ENCODE peak calls at places on chromosomes 1 and 21, in five cellular contexts. One of them, this sample, is unnamed.

GRCh38 chr21:34606051-34606450 is 8.9 kb downstream of the RCAN1 start:
- DNase-seq in pancreas: no peak
- DNase-seq in HEK293T: no peak
- DNase-seq in T-helper 2 cell: no peak
- DNase-seq in AML-193: no peak
- DNase-seq in this sample: no peak

GRCh38 chr1:15883326-15883725 is 35.8 kb downstream of the SPEN start:
- DNase-seq in pancreas: no peak
- DNase-seq in HEK293T: no peak
- DNase-seq in T-helper 2 cell: no peak
- DNase-seq in AML-193: no peak
- DNase-seq in this sample: no peak

GRCh38 chr1:78547081-78547480 is 56.3 kb downstream of the PTGFR start:
- DNase-seq in pancreas: no peak
- DNase-seq in HEK293T: no peak
- DNase-seq in T-helper 2 cell: no peak
- DNase-seq in AML-193: no peak
- DNase-seq in this sample: no peak

GRCh38 chr1:231420959-231421615 is 1.0 kb downstream of the EGLN1 start:
- DNase-seq in pancreas: peak; percentile 87
- DNase-seq in HEK293T: peak; percentile 37
- DNase-seq in T-helper 2 cell: peak; percentile 16
- DNase-seq in AML-193: no peak
- DNase-seq in this sample: peak; percentile 12

GRCh38 chr1:200048244-200048643 is 20.7 kb downstream of the NR5A2 start:
- DNase-seq in pancreas: no peak
- DNase-seq in HEK293T: no peak
- DNase-seq in T-helper 2 cell: no peak
- DNase-seq in AML-193: no peak
- DNase-seq in this sample: no peak

GRCh38 chr1:45304311-45305081 is 22.2 kb upstream of the HPDL start:
- DNase-seq in pancreas: peak; percentile 67
- DNase-seq in HEK293T: no peak
- DNase-seq in T-helper 2 cell: no peak
- DNase-seq in AML-193: no peak
- DNase-seq in this sample: no peak

GRCh38 chr1:5690878-5691277 is 301.3 kb downstream of the NPHP4 start:
- DNase-seq in pancreas: no peak
- DNase-seq in HEK293T: no peak
- DNase-seq in T-helper 2 cell: no peak
- DNase-seq in AML-193: no peak
- DNase-seq in this sample: no peak

GRCh38 chr21:39612233-39613028 is at the start of gene B3GALT5:
- DNase-seq in pancreas: peak; percentile 76
- DNase-seq in HEK293T: peak; percentile 54
- DNase-seq in T-helper 2 cell: no peak
- DNase-seq in AML-193: no peak
- DNase-seq in this sample: no peak

GRCh38 chr1:97017895-97018294 is 296.3 kb downstream of the PTBP2 start:
- DNase-seq in pancreas: no peak
- DNase-seq in HEK293T: no peak
- DNase-seq in T-helper 2 cell: no peak
- DNase-seq in AML-193: no peak
- DNase-seq in this sample: no peak

This sample was measured in CD8-positive, alpha-beta T cell.